ENCODE peak calls at places on chromosome 13, in four cellular contexts. X, I, V and M are unnamed samples.

GRCh38 chr13:60134376-60134775 is 29.4 kb downstream of the DIAPH3 start:
- DNase-seq in X (no peak), I (peak; percentile 24), V (no peak), M (peak; percentile 79)

GRCh38 chr13:33307820-33308219 is 22.3 kb upstream of the STARD13 start:
- DNase-seq in X (peak; percentile 55), I (no peak), V (no peak), M (no peak)

GRCh38 chr13:106083620-106084350 is 451.7 kb downstream of the EFNB2 start:
- DNase-seq in X (peak; percentile 54), I (peak; percentile 61), V (no peak), M (peak; percentile 70)

GRCh38 chr13:113903361-113903760 is 39.5 kb upstream of the GAS6 start:
- DNase-seq in X (peak; percentile 78), I (no peak), V (no peak), M (no peak)

GRCh38 chr13:51772781-51773180 is 31.2 kb downstream of the DHRS12 start:
- DNase-seq in X (no peak), I (no peak), V (no peak), M (no peak)

GRCh38 chr13:113845723-113846638 is 17.9 kb downstream of the GAS6 start:
- DNase-seq in X (no peak), I (no peak), V (no peak), M (no peak)

GRCh38 chr13:59494560-59494970 is 669.2 kb downstream of the DIAPH3 start:
- DNase-seq in X (peak; percentile 81), I (peak; percentile 27), V (no peak), M (no peak)

GRCh38 chr13:113638806-113639205 is 19.2 kb downstream of the ATP4B start:
- DNase-seq in X (no peak), I (no peak), V (no peak), M (no peak)

GRCh38 chr13:73273737-73274136 is 214.9 kb downstream of the KLF5 start:
- DNase-seq in X (peak; percentile 89), I (peak; percentile 59), V (no peak), M (no peak)

GRCh38 chr13:79482271-79482970 is 1.5 kb downstream of the NDFIP2 start:
- DNase-seq in X (peak; percentile 35), I (peak; percentile 56), V (no peak), M (no peak)

GRCh38 chr13:111911754-111912452 is 155.0 kb upstream of the SOX1 start:
- DNase-seq in X (no peak), I (no peak), V (no peak), M (no peak)

GRCh38 chr13:20608438-20609020 is 41.6 kb downstream of the IFT88 start:
- DNase-seq in X (no peak), I (no peak), V (no peak), M (no peak)

GRCh38 chr13:92838786-92839185 is 387.8 kb upstream of the GPC6 start:
- DNase-seq in X (peak; percentile 94), I (peak; percentile 85), V (no peak), M (no peak)

GRCh38 chr13:27110056-27110746 is 61.4 kb downstream of the USP12 start:
- DNase-seq in X (no peak), I (no peak), V (no peak), M (no peak)

GRCh38 chr13:37414667-37415066 is 183.9 kb downstream of the POSTN start:
- DNase-seq in X (no peak), I (no peak), V (peak; percentile 11), M (peak; percentile 78)

GRCh38 chr13:45121421-45121820 is 1.1 kb downstream of the GTF2F2 start:
- DNase-seq in X (peak; percentile 53), I (peak; percentile 59), V (no peak), M (peak; percentile 53)

GRCh38 chr13:43953370-43953769 is 73.7 kb downstream of the LACC1 start:
- DNase-seq in X (no peak), I (no peak), V (no peak), M (peak; percentile 10)

GRCh38 chr13:79533781-79534400 is 52.9 kb downstream of the NDFIP2 start:
- DNase-seq in X (peak; percentile 47), I (no peak), V (no peak), M (no peak)

GRCh38 chr13:26132756-26133155 is 80.9 kb upstream of the SHISA2 start:
- DNase-seq in X (peak; percentile 13), I (peak; percentile 29), V (peak; percentile 4), M (peak; percentile 52)

DNA sequence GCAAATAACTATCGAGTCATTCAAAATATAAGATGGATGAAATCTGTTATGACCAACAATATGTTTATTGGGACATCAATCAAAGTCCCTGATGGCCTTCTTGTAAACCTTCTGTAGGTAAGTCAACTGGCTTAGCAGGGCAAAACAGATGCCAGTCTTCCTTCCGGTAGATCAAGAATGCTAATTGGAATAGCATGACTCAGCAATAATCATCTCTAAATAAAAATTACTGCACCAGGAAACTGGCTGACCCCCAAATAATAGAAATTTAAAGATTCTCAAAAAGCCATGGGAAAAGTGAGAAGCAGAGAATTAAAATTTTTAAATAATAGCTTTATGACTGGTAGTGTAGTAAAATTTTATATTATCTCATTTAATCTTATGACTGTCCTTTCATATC is 1005.4 kb downstream of the OLFM4 start:
- DNase-seq in X (no peak), I (no peak), V (no peak), M (no peak)
- H3K4me3 ChIP-seq in X (no peak overlapping the region), I (no peak overlapping the region), V (no peak overlapping the region), M (no peak overlapping the region)

DNA sequence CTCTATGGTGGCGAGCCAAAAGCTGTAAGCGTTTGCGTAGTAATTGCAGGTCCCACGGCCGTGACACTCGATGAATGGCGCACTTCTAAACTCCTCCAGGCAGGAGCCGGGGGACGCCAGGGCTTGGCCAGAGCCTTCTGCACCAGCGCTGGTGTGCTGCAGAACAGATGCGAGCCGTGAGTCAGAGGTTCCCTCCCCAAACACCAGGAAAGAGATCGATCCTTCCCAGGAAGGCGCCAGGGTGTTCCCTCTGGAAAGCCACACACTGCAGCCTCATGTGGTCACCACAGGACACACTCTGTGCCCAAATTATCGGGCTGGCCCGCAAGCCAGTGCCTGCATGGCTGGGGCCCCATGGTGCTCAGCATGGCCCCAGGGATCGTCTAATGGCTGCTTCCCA is 154.6 kb downstream of the COL4A1 start:
- DNase-seq in X (no peak), I (no peak), V (no peak), M (no peak)
- H3K23ac ChIP-seq in X (no peak overlapping the region), I (no peak overlapping the region), V (no peak overlapping the region), M (no peak overlapping the region)

DNA sequence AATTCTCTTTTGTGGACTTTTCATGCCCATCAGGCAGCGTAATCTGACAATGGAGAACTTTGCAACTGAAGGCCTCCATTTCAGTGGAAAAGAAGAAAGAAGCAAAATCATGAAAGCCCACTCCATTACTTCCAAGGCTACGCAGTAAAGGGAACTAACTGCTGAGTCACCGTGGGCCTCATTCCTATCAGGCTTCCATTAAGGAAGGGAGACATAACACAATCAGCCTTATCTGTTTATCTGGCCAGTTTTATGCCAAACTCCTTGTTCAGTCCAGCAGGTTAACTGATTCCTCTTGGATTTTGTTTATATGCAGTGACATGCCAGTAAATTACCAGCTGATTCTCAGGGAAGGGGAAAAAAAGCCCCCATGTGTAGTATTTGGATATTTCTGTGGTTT is 56.8 kb upstream of the KATNAL1 start:
- DNase-seq in X (peak; percentile 60), I (peak; percentile 61), V (no peak), M (peak; percentile 50)
- H2BK120ac ChIP-seq in X (peak overlapping the region; percentile 82), I (peak overlapping the region; percentile 84), V (no peak overlapping the region), M (peak overlapping the region; percentile 62)

DNA sequence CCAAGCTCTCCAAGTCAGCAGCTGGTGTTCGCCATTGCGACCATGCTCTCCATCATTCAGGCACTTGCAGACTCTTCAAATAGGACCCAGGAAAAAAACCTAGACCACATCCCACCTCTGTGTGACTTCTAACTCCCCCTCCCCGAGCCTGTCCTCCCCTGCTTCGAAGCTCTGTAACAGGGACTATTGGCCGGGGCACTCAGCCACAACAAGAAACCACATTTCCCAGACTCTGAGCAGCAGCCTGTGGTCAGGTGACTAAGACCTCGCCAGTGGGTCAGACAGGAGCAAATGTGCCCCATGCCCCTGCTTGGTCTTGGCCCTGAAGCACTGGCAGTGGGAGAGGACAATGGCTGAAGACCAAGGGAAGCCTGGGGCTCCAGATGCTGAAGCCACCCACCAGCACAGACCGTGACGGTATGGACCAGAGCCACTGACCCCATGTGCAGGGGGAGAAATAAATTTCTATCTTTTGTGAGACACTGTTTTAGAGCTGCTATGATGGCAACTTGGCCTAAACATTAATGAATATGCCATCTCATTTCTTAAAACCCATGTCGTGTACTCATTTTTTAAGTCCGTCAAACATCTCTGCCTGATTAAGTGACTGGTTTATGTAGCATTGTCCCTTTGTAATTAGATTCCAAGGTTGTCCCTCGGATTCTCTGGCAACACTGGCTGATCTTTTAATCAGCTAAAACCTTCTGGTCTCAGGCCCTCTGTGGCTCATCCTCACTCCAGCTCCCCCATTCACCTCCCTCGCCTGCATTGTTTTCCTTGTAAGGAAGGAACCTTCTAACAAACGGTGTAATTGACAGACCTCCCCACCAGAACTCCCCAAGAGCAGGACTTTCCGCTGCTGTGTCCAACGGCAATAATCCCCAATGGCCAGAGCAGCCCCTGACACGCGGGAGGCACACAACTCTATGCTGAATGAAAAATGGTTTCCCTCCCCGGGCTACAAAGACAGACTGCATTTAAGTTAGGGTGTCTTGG is 98.5 kb downstream of the STK24 start:
- DNase-seq in X (peak; percentile 36), I (peak; percentile 68), V (peak; percentile 57), M (peak; percentile 88)
- H3K4me3 ChIP-seq in X (no peak overlapping the region), I (no peak overlapping the region), V (no peak overlapping the region), M (no peak overlapping the region)

GRCh38 chr13:96130818-96131217 is 40.9 kb downstream of the HS6ST3 start:
- DNase-seq in X (no peak), I (no peak), V (no peak), M (peak; percentile 2)
- H3K23ac ChIP-seq in X (no peak overlapping the region), I (no peak overlapping the region), V (no peak overlapping the region), M (no peak overlapping the region)

GRCh38 chr13:40452038-40452666 is 214.3 kb downstream of the FOXO1 start:
- DNase-seq in X (no peak), I (no peak), V (no peak), M (no peak)
- H2BK120ac ChIP-seq in X (no peak overlapping the region), I (no peak overlapping the region), V (no peak overlapping the region), M (no peak overlapping the region)

GRCh38 chr13:101150998-101151397 is 265.3 kb downstream of the NALCN start:
- DNase-seq in X (peak; percentile 24), I (peak; percentile 4), V (no peak), M (peak; percentile 37)
- H3K4me3 ChIP-seq in X (no peak overlapping the region), I (no peak overlapping the region), V (no peak overlapping the region), M (no peak overlapping the region)

GRCh38 chr13:28489536-28489935 is 5.4 kb downstream of the FLT1 start:
- DNase-seq in X (peak; percentile 45), I (peak; percentile 81), V (no peak), M (peak; percentile 35)
- H3K23ac ChIP-seq in X (no peak overlapping the region), I (no peak overlapping the region), V (no peak overlapping the region), M (no peak overlapping the region)

DNA sequence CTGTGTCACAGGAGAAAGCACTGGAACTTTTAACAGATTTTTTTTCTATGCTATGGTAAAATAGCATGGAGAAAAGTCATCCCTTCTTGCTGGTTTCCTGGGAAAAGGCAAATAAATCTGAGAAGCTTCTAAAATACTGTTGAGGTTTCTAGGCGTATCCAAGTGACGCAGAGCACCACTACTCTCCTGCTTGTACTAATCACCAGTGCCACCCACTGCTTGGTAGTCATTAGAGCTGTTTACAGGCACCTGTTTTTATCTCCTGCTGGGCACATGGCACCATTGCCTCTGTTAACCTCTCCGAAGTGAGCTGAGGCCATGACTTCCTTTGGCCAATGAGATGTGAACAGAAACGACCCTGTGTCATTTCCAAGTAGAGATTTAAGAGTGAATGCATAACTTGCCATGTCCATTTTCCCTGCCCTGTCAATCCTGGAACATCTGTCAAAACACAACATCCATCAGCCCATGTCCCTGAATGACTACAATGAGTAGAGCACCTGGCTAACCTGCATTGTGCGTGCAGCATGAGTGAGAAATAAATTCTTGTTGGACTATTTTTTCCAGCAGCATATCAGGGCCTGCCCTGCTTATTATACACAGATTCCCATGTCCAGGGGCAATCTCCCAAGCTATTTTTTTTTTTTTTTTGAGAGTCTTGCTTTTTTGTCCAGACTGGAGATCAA is 17.3 kb upstream of the OXGR1 start:
- DNase-seq in X (no peak), I (no peak), V (no peak), M (no peak)
- H2BK120ac ChIP-seq in X (no peak overlapping the region), I (no peak overlapping the region), V (no peak overlapping the region), M (no peak overlapping the region)

GRCh38 chr13:23705578-23705977 is 135.4 kb downstream of the TNFRSF19 start:
- DNase-seq in X (peak; percentile 68), I (no peak), V (no peak), M (no peak)
- H3K4me3 ChIP-seq in X (no peak overlapping the region), I (no peak overlapping the region), V (no peak overlapping the region), M (no peak overlapping the region)